ENCODE peak calls at places on chromosomes 13 and 19, in nine cellular contexts. M is thoracic aorta; I is CD4-positive, alpha-beta memory T cell; T is EL; R is ovary; W is HS-5; F is stimulated activated naive B cell treated with anti-CD40 and anti-IgM and Interleukin-4, amounts not matched to agents 10 μg/mL and 1 μg/mL and 100 μg/mL, for 72 hours; K is stimulated activated CD8-positive, alpha-beta memory T cell treated with anti-CD3 and anti-CD28 coated beads, Interleukin-4, amount 100 ng/mL, for 1 hour; E is NCI-H1930. X is an unnamed sample.

GRCh38 chr13:37667631-37668161 is 69.1 kb upstream of the POSTN start:
- DNase-seq in I (no peak), M (no peak), W (no peak), R (no peak), T (peak; percentile 34), F (no peak), K (no peak), E (no peak), X (no peak)

GRCh38 chr19:8973501-8974091 is 36.6 kb downstream of the MUC16 start:
- DNase-seq in I (no peak), F (no peak), M (no peak), R (no peak), T (no peak), E (no peak), K (no peak), W (no peak), X (no peak)

GRCh38 chr19:49422407-49423277 is 599 bp downstream of the PTH2 start:
- DNase-seq in K (no peak), T (peak; percentile 38), F (no peak), M (no peak), R (no peak), I (peak; percentile 48), E (peak; percentile 85), W (no peak), X (no peak)

GRCh38 chr19:13797870-13798269 is 2.6 kb downstream of the ZSWIM4 start:
- DNase-seq in T (peak; percentile 74), E (no peak), F (no peak), R (no peak), M (peak; percentile 58), I (no peak), K (no peak), W (no peak), X (peak; percentile 49)

GRCh38 chr19:35468637-35469036 is 20.6 kb downstream of the FFAR2 start:
- DNase-seq in E (no peak), W (peak; percentile 5), R (no peak), T (peak; percentile 17), F (peak; percentile 70), M (no peak), K (peak; percentile 27), I (peak; percentile 64), X (no peak)

GRCh38 chr19:53977991-53978731 is 13.3 kb upstream of the CACNG6 start:
- DNase-seq in I (peak; percentile 14), R (no peak), K (no peak), F (no peak), E (peak; percentile 94), M (peak; percentile 3), T (peak; percentile 86), W (peak; percentile 97), X (peak; percentile 21)

GRCh38 chr13:23656637-23657036 is 86.4 kb downstream of the TNFRSF19 start:
- DNase-seq in K (no peak), E (peak; percentile 60), T (peak; percentile 16), M (no peak), I (no peak), R (no peak), F (no peak), W (no peak), X (no peak)

GRCh38 chr19:10339380-10339960 is at the start of gene ICAM3:
- DNase-seq in K (peak; percentile 45), I (peak; percentile 44), R (no peak), M (no peak), W (no peak), F (peak; percentile 75), E (no peak), T (no peak), X (no peak)

GRCh38 chr13:29105779-29106178 is 285.6 kb downstream of the MTUS2 start:
- DNase-seq in E (no peak), M (no peak), F (no peak), K (no peak), R (no peak), W (no peak), I (no peak), T (no peak), X (no peak)

GRCh38 chr13:42071667-42072419 is 23.4 kb downstream of the DGKH start:
- DNase-seq in I (peak; percentile 9), K (no peak), E (no peak), F (no peak), W (no peak), T (no peak), M (no peak), R (no peak), X (no peak)

GRCh38 chr13:33545492-33545891 is 259.9 kb upstream of the STARD13 start:
- DNase-seq in R (no peak), K (no peak), E (no peak), W (no peak), I (no peak), M (no peak), F (no peak), T (no peak), X (no peak)

GRCh38 chr13:112987625-112988024 is 18.6 kb downstream of the MCF2L start:
- DNase-seq in K (no peak), E (no peak), M (no peak), F (no peak), R (no peak), I (no peak), W (no peak), T (no peak), X (no peak)

GRCh38 chr13:111006508-111007031 is 91.7 kb upstream of the ANKRD10 start:
- DNase-seq in W (no peak), F (no peak), M (peak; percentile 69), E (no peak), I (no peak), T (peak; percentile 72), R (peak; percentile 78), K (no peak), X (peak; percentile 82)

GRCh38 chr19:29745253-29745652 is 30.2 kb upstream of the C19orf12 start:
- DNase-seq in M (no peak), K (no peak), T (no peak), W (no peak), E (no peak), I (no peak), R (no peak), F (no peak), X (no peak)

GRCh38 chr19:33445752-33446070 is 72.2 kb downstream of the CEBPG start:
- DNase-seq in M (no peak), F (no peak), T (no peak), K (no peak), E (no peak), W (no peak), I (no peak), R (no peak), X (peak; percentile 8)

GRCh38 chr19:45499196-45500180 is 1.2 kb downstream of the PPM1N start:
- DNase-seq in T (peak; percentile 56), M (no peak), F (no peak), R (no peak), K (no peak), E (peak; percentile 76), W (peak; percentile 63), I (peak; percentile 54), X (no peak)

GRCh38 chr19:54229146-54229545 is 6.3 kb upstream of the LILRB3 start:
- DNase-seq in K (no peak), E (no peak), R (no peak), T (no peak), F (no peak), W (no peak), M (no peak), I (no peak), X (no peak)

GRCh38 chr19:31349160-31349881 is at the start of gene TSHZ3:
- DNase-seq in T (peak; percentile 89), K (no peak), W (no peak), R (peak; percentile 92), M (no peak), I (peak; percentile 49), E (peak; percentile 49), F (no peak), X (peak; percentile 91)

GRCh38 chr19:17985037-17985818 is 18.3 kb downstream of the KCNN1 start:
- DNase-seq in F (no peak), M (no peak), E (no peak), W (no peak), R (no peak), K (no peak), T (no peak), I (no peak), X (no peak)

GRCh38 chr13:31115616-31116015 is 46.1 kb downstream of the HSPH1 start:
- DNase-seq in T (no peak), W (no peak), F (no peak), M (no peak), R (no peak), E (no peak), K (no peak), I (no peak), X (no peak)

GRCh38 chr13:51258612-51259358 is 36.6 kb downstream of the FAM124A start:
- DNase-seq in W (no peak), R (no peak), T (no peak), M (no peak), K (no peak), I (no peak), F (no peak), E (no peak), X (no peak)

GRCh38 chr13:33251131-33251629 is 34.4 kb downstream of the STARD13 start:
- DNase-seq in R (no peak), M (peak; percentile 12), E (no peak), F (no peak), I (no peak), T (peak; percentile 99), K (no peak), W (peak; percentile 78), X (peak; percentile 36)

GRCh38 chr13:102484329-102484728 is 82.5 kb upstream of the FGF14 start:
- DNase-seq in K (no peak), W (no peak), T (peak; percentile 1), R (no peak), F (no peak), E (peak; percentile 11), I (no peak), M (no peak), X (no peak)

GRCh38 chr13:31385534-31385933 is 185.8 kb downstream of the B3GLCT start:
- DNase-seq in W (no peak), E (no peak), R (no peak), I (no peak), F (no peak), M (no peak), T (no peak), K (no peak), X (no peak)

GRCh38 chr19:49210108-49210900 is 52.7 kb downstream of the TRPM4 start:
- DNase-seq in W (no peak), E (no peak), R (peak; percentile 25), M (no peak), K (no peak), T (no peak), F (peak; percentile 32), I (peak; percentile 26), X (peak; percentile 47)

GRCh38 chr13:50994651-50995050 is 85.1 kb downstream of the RNASEH2B start:
- DNase-seq in F (no peak), W (no peak), T (no peak), I (no peak), R (no peak), E (no peak), M (no peak), K (no peak), X (peak; percentile 52)